ENCODE peak calls at places on chromosome 13, in nine cellular contexts. A is fibroblast of lung; D is MM.1S; E is Peyer's patch; P is neuronal stem cell; N is Caco-2; R is osteoblast; B is AG04449; F is stimulated activated CD8-positive, alpha-beta memory T cell treated with anti-CD3 and anti-CD28 coated beads, Interleukin-4, amount 100 ng/mL, for 24 hours. Z is an unnamed sample.

GRCh38 chr13:66899955-66900354 is 330.2 kb downstream of the PCDH9 start:
- DNase-seq in E (no peak), D (no peak), F (no peak), P (no peak), N (no peak), A (no peak), B (no peak), R (no peak), Z (no peak)

GRCh38 chr13:44108345-44108858 is 228.7 kb downstream of the LACC1 start:
- DNase-seq in P (no peak), F (no peak), A (no peak), R (no peak), D (no peak), E (peak), N (peak), B (no peak), Z (no peak)

GRCh38 chr13:34506796-34507195 is 435.3 kb upstream of the NBEA start:
- DNase-seq in D (no peak), A (no peak), F (no peak), B (no peak), P (no peak), R (no peak), E (no peak), N (no peak), Z (no peak)

GRCh38 chr13:98410591-98410990 is 166.3 kb downstream of the STK24 start:
- DNase-seq in R (no peak), A (no peak), F (no peak), D (no peak), P (no peak), B (peak), N (no peak), E (no peak), Z (no peak)

GRCh38 chr13:60230593-60230992 is 66.9 kb upstream of the DIAPH3 start:
- DNase-seq in N (no peak), D (peak), A (peak), R (no peak), P (no peak), E (no peak), B (no peak), F (no peak), Z (no peak)

GRCh38 chr13:113224486-113224885 is 15.1 kb downstream of the CUL4A start:
- DNase-seq in E (no peak), P (no peak), A (no peak), F (no peak), B (no peak), N (no peak), D (no peak), R (no peak), Z (no peak)

GRCh38 chr13:74258951-74259350 is 124.7 kb upstream of the KLF12 start:
- DNase-seq in N (no peak), E (no peak), P (no peak), A (no peak), B (no peak), F (no peak), R (no peak), D (no peak), Z (no peak)

GRCh38 chr13:75407473-75407872 is 74.5 kb downstream of the TBC1D4 start:
- DNase-seq in F (no peak), P (no peak), N (no peak), R (no peak), D (no peak), A (no peak), E (no peak), B (no peak), Z (no peak)

GRCh38 chr13:48492123-48493075 is 40.5 kb downstream of the RCBTB2 start:
- DNase-seq in E (peak), D (peak), N (no peak), A (peak), R (peak), F (peak), P (no peak), B (no peak), Z (no peak)

GRCh38 chr13:93559718-93560117 is 333.1 kb downstream of the GPC6 start:
- DNase-seq in N (no peak), P (no peak), D (no peak), F (no peak), R (peak), A (peak), E (no peak), B (no peak), Z (no peak)

GRCh38 chr13:43239441-43239840 is 216.1 kb downstream of the DNAJC15 start:
- DNase-seq in E (no peak), F (no peak), D (no peak), R (no peak), A (no peak), P (no peak), B (no peak), N (no peak), Z (no peak)

GRCh38 chr13:100363351-100363750 is 225.2 kb downstream of the GGACT start:
- DNase-seq in R (no peak), F (no peak), P (no peak), A (peak), D (no peak), N (no peak), E (no peak), B (peak), Z (no peak)

GRCh38 chr13:99722931-99723330 is 221.7 kb downstream of the TM9SF2 start:
- DNase-seq in R (no peak), P (no peak), D (no peak), F (no peak), B (no peak), N (no peak), E (no peak), A (no peak), Z (no peak)

GRCh38 chr13:33281951-33282595 is 3.5 kb downstream of the STARD13 start:
- DNase-seq in D (no peak), N (no peak), B (no peak), R (no peak), E (no peak), P (no peak), F (no peak), A (peak), Z (no peak)

Z was measured in GM12891.